ENCODE peak calls at places on chromosomes 12 and 14, in five cellular contexts. B, O, V, I and F are unnamed samples. For H3K9me3 and H3K27me3, the result is how much of the 10 kb centered on the place peaks cover.

GRCh38 chr12:109301643-109302176 is 7.4 kb downstream of the FOXN4 start:
- DNase-seq in B (no peak), O (no peak), V (no peak), I (no peak), F (no peak)

GRCh38 chr14:23610090-23610814 is 25.9 kb upstream of the DHRS2 start:
- DNase-seq in B (peak), O (no peak), V (no peak), I (no peak), F (no peak)

GRCh38 chr12:64157610-64158009 is 64.5 kb downstream of the KICS2 start:
- DNase-seq in B (no peak), O (no peak), V (no peak), I (no peak), F (no peak)

GRCh38 chr14:37901978-37902377 is 305.7 kb upstream of the SSTR1 start:
- DNase-seq in B (no peak), O (no peak), V (no peak), I (peak), F (peak)

GRCh38 chr12:121709478-121709890 is 3.1 kb upstream of the TMEM120B start:
- DNase-seq in B (no peak), O (no peak), V (peak), I (peak), F (peak)

GRCh38 chr14:24367506-24368214 is at the start of gene NFATC4:
- DNase-seq in B (peak), O (peak), V (peak), I (peak), F (peak)

GRCh38 chr12:111635524-111635923 is 36.4 kb upstream of the ATXN2 start:
- DNase-seq in B (no peak), O (no peak), V (no peak), I (peak), F (no peak)

GRCh38 chr12:8697476-8698131 is at the start of gene RIMKLB:
- DNase-seq in B (peak), O (peak), V (peak), I (peak), F (peak)

GRCh38 chr12:118332511-118332910 is 40.2 kb downstream of the TAOK3 start:
- DNase-seq in B (no peak), O (no peak), V (peak), I (no peak), F (no peak)

GRCh38 chr12:44816446-44817017 is 59.6 kb downstream of the NELL2 start:
- DNase-seq in B (no peak), O (no peak), V (no peak), I (no peak), F (no peak)

GRCh38 chr14:50388256-50388931 is 8.3 kb downstream of the CDKL1 start:
- DNase-seq in B (peak), O (peak), V (peak), I (no peak), F (no peak)

GRCh38 chr12:81627336-81628189 is 131.6 kb downstream of the PPFIA2 start:
- DNase-seq in B (no peak), O (no peak), V (no peak), I (peak), F (no peak)

GRCh38 chr14:76117789-76118188 is 33.9 kb upstream of the GPATCH2L start:
- DNase-seq in B (no peak), O (no peak), V (no peak), I (no peak), F (no peak)

GRCh38 chr12:10341892-10342509 is 34.3 kb downstream of the KLRD1 start:
- DNase-seq in B (no peak), O (no peak), V (no peak), I (no peak), F (no peak)

GRCh38 chr12:132084681-132085635 is 59.2 kb downstream of the DDX51 start:
- DNase-seq in B (peak), O (peak), V (peak), I (peak), F (peak)

DNA sequence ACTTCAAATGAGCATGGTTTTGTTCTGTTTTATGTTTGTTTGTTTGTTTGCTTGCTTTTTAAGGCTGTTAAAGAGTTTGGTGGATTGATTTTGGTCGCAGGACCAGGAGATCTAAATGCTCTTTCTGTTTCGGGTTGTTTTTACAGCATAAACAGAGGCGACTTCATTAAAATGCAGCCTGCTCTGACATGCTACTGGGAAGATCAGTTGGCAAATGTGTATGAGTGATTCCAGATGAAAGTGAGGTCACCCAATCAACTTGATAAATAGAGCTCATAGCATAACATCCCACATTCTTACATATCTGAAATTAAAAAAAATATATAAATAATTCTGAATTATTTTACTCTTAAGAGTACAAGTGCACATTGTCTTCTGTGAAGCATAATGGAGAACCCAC is 947.7 kb downstream of the GALC start:
- DNase-seq in B (no peak), O (no peak), V (no peak), I (no peak), F (no peak)
- H3K9me3 ChIP-seq in B (under half), O (under half), V (under half), I (under half), F (under half)

DNA sequence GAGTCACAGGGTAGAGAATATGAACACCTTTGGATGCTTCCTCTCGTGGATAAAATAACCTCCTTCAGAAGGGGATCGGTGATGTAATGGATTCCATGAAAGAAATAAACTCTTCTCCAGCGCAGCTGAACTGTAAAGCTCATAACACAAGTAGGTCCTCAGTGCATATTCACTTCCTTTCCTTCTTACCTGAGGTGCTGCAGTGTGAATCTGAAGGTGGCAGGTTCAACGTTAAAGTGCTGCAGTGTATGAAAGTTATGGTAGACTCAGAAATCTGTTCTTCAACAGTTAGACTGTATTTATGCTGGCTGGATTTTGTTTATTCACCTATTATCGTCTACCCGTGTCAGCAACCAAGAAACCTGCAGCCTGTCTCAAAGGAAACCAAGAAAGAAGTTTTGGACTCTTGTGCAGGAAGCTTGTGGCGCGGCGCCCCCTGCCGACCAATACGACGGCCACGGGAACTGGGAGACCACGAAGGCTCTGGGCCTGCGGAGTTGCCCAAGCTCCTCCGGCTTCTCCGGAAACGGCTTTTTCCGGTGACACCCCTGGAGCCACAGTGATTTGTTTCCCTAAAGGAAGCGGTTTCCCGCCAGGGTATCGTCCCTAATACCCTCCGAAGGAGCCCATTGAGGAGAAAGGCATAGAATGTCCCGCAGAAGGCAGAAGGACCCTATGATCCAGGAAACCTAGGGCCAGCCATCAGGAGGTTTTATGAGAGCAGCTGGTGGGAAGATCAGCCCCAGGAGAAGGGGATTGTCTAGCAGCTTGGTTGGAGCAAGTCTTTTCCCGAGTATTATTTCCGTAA is 17.6 kb upstream of the RNASE3 start:
- DNase-seq in B (peak), O (peak), V (peak), I (peak), F (peak)
- H3K4me3 ChIP-seq in B (no peak), O (no peak), V (no peak), I (peak), F (no peak)

GRCh38 chr12:112852810-112853209 is 54.0 kb upstream of the OAS1 start:
- DNase-seq in B (no peak), O (no peak), V (no peak), I (no peak), F (no peak)
- H3K27me3 ChIP-seq in B (under half), O (under half), V (under half), I (half or more), F (under half)

GRCh38 chr12:50916292-50916691 is 36.1 kb upstream of the HIGD1C start:
- DNase-seq in B (no peak), O (no peak), V (no peak), I (no peak), F (no peak)

GRCh38 chr12:50918584-50919316 is 33.6 kb upstream of the HIGD1C start:
- DNase-seq in B (no peak), O (no peak), V (no peak), I (no peak), F (no peak)

GRCh38 chr12:50914872-50915484 is 37.4 kb upstream of the HIGD1C start:
- DNase-seq in B (no peak), O (no peak), V (no peak), I (no peak), F (no peak)

GRCh38 chr12:50913224-50913623 is 39.1 kb upstream of the HIGD1C start:
- DNase-seq in B (no peak), O (no peak), V (no peak), I (no peak), F (no peak)
- H3K9me3 ChIP-seq in B (under half), O (under half), V (under half), I (half or more), F (under half)